ENCODE peak calls at places on chromosome 15, in ten cellular contexts. One of them, this sample, is unnamed.

GRCh38 chr15:90394074-90394473 is 6.0 kb downstream of the IQGAP1 start:
- DNase-seq in lower lobe of right lung: no peak
- DNase-seq in GM12865: no peak
- DNase-seq in astrocyte of the spinal cord: no peak
- DNase-seq in GM23338: no peak
- DNase-seq in tibial artery: no peak
- DNase-seq in MCF 10A: no peak
- DNase-seq in endothelial cell: no peak
- DNase-seq in B cell: no peak
- DNase-seq in BJ: no peak
- DNase-seq in this sample: no peak

GRCh38 chr15:90987561-90988141 is 6.7 kb downstream of the PRC1 start:
- DNase-seq in lower lobe of right lung: no peak
- DNase-seq in B cell: no peak
- DNase-seq in astrocyte of the spinal cord: no peak
- DNase-seq in MCF 10A: no peak
- DNase-seq in endothelial cell: no peak
- DNase-seq in BJ: no peak
- DNase-seq in tibial artery: no peak
- DNase-seq in GM23338: no peak
- DNase-seq in GM12865: peak; percentile 50
- DNase-seq in this sample: no peak

GRCh38 chr15:91193059-91193715 is 93.1 kb downstream of the SV2B start:
- DNase-seq in B cell: no peak
- DNase-seq in BJ: no peak
- DNase-seq in MCF 10A: no peak
- DNase-seq in GM23338: no peak
- DNase-seq in lower lobe of right lung: no peak
- DNase-seq in tibial artery: no peak
- DNase-seq in endothelial cell: no peak
- DNase-seq in GM12865: no peak
- DNase-seq in astrocyte of the spinal cord: no peak
- DNase-seq in this sample: no peak

GRCh38 chr15:53260647-53261046 is 470.5 kb upstream of the ONECUT1 start:
- DNase-seq in tibial artery: no peak
- DNase-seq in GM12865: no peak
- DNase-seq in B cell: no peak
- DNase-seq in BJ: no peak
- DNase-seq in lower lobe of right lung: no peak
- DNase-seq in astrocyte of the spinal cord: no peak
- DNase-seq in GM23338: no peak
- DNase-seq in MCF 10A: no peak
- DNase-seq in endothelial cell: no peak
- DNase-seq in this sample: no peak

GRCh38 chr15:56292546-56293316 is 49.1 kb upstream of the RFX7 start:
- DNase-seq in MCF 10A: no peak
- DNase-seq in astrocyte of the spinal cord: no peak
- DNase-seq in GM12865: no peak
- DNase-seq in GM23338: peak; percentile 17
- DNase-seq in lower lobe of right lung: no peak
- DNase-seq in BJ: no peak
- DNase-seq in B cell: no peak
- DNase-seq in tibial artery: no peak
- DNase-seq in endothelial cell: no peak
- DNase-seq in this sample: no peak

GRCh38 chr15:67120009-67120838 is 54.8 kb downstream of the SMAD3 start:
- DNase-seq in BJ: no peak
- DNase-seq in tibial artery: no peak
- DNase-seq in B cell: no peak
- DNase-seq in astrocyte of the spinal cord: no peak
- DNase-seq in lower lobe of right lung: no peak
- DNase-seq in GM23338: no peak
- DNase-seq in MCF 10A: no peak
- DNase-seq in GM12865: no peak
- DNase-seq in endothelial cell: no peak
- DNase-seq in this sample: no peak

GRCh38 chr15:36252117-36252711 is 327.2 kb upstream of the CDIN1 start:
- DNase-seq in astrocyte of the spinal cord: no peak
- DNase-seq in GM12865: no peak
- DNase-seq in tibial artery: no peak
- DNase-seq in MCF 10A: no peak
- DNase-seq in B cell: no peak
- DNase-seq in endothelial cell: no peak
- DNase-seq in GM23338: no peak
- DNase-seq in BJ: no peak
- DNase-seq in lower lobe of right lung: no peak
- DNase-seq in this sample: no peak

GRCh38 chr15:42411884-42412283 is 52.6 kb downstream of the CAPN3 start:
- DNase-seq in tibial artery: no peak
- DNase-seq in astrocyte of the spinal cord: no peak
- DNase-seq in lower lobe of right lung: no peak
- DNase-seq in GM12865: no peak
- DNase-seq in B cell: no peak
- DNase-seq in endothelial cell: no peak
- DNase-seq in MCF 10A: no peak
- DNase-seq in BJ: no peak
- DNase-seq in GM23338: no peak
- DNase-seq in this sample: no peak

GRCh38 chr15:38613085-38613484 is 48.5 kb upstream of the RASGRP1 start:
- DNase-seq in lower lobe of right lung: no peak
- DNase-seq in MCF 10A: no peak
- DNase-seq in tibial artery: no peak
- DNase-seq in astrocyte of the spinal cord: no peak
- DNase-seq in endothelial cell: no peak
- DNase-seq in GM23338: no peak
- DNase-seq in BJ: no peak
- DNase-seq in B cell: no peak
- DNase-seq in GM12865: no peak
- DNase-seq in this sample: no peak

DNA sequence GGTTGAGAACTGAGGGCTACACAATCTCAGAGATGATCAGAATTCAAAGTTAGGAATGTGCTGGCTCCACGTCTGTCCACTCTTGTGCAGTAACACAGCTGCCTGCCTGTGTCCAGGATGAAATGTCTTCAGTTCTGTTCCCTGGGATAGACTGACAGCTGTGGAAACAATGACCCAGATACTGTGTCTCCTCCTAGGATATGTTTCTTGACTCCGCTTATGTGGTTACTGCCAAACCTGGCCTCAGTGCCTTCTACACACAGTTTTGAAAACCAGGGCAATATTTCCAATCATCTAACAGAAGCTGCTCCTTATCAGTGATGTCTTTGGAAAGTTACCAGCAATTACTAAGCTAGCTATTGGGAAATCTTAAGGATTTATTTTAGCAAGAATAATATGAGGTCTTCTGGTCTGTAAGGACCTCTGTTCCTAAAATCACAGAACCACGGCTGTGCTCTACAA is 67.6 kb downstream of the NOX5 start:
- DNase-seq in GM23338: no peak
- DNase-seq in lower lobe of right lung: no peak
- DNase-seq in B cell: no peak
- DNase-seq in endothelial cell: no peak
- DNase-seq in astrocyte of the spinal cord: peak; percentile 50
- DNase-seq in GM12865: no peak
- DNase-seq in tibial artery: peak; percentile 65
- DNase-seq in MCF 10A: no peak
- DNase-seq in BJ: no peak
- DNase-seq in this sample: no peak
- TF ChIP-seq CTCF in GM23338: no peak
- TF ChIP-seq CTCF in lower lobe of right lung: no peak
- TF ChIP-seq CTCF in B cell: no peak
- TF ChIP-seq CTCF in endothelial cell: no peak
- TF ChIP-seq CTCF in astrocyte of the spinal cord: no peak
- TF ChIP-seq CTCF in GM12865: no peak
- TF ChIP-seq CTCF in tibial artery: no peak
- TF ChIP-seq CTCF in MCF 10A: no peak
- TF ChIP-seq CTCF in BJ: no peak
- TF ChIP-seq CTCF in this sample: no peak

DNA sequence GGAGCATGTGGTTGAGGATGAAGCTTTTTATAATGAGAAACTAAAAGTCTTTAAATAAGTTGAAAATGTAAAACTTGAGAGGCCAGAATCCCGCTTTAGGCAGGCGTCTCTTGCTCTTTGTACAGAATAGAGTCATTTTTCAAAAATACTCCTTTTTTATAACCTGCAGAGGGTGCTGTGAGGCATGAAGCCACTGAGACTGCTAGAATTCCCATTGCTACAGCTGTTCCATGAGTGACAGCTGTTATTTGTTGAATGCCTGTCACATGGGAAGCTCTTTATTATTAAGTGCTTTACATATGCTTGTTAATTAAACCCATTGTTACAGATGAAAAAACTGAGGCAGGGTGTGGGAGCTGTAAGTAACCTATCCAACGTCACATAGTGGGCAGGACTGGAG is 18.5 kb downstream of the MINAR1 start:
- DNase-seq in GM23338: peak; percentile 27
- DNase-seq in lower lobe of right lung: no peak
- DNase-seq in endothelial cell: no peak
- DNase-seq in GM12865: no peak
- DNase-seq in astrocyte of the spinal cord: no peak
- DNase-seq in BJ: no peak
- DNase-seq in B cell: no peak
- DNase-seq in MCF 10A: peak; percentile 4
- DNase-seq in tibial artery: no peak
- DNase-seq in this sample: no peak
- TF ChIP-seq CTCF in GM23338: peak; percentile 45
- TF ChIP-seq CTCF in lower lobe of right lung: no peak
- TF ChIP-seq CTCF in endothelial cell: peak; percentile 21
- TF ChIP-seq CTCF in GM12865: no peak
- TF ChIP-seq CTCF in astrocyte of the spinal cord: peak; percentile 20
- TF ChIP-seq CTCF in BJ: peak; percentile 24
- TF ChIP-seq CTCF in B cell: no peak
- TF ChIP-seq CTCF in MCF 10A: no peak
- TF ChIP-seq CTCF in tibial artery: no peak
- TF ChIP-seq CTCF in this sample: no peak

GRCh38 chr15:64751464-64751863 is 23.9 kb downstream of the RBPMS2 start:
- DNase-seq in GM23338: peak; percentile 47
- DNase-seq in GM12865: no peak
- DNase-seq in astrocyte of the spinal cord: no peak
- DNase-seq in tibial artery: no peak
- DNase-seq in lower lobe of right lung: no peak
- DNase-seq in endothelial cell: no peak
- DNase-seq in B cell: no peak
- DNase-seq in BJ: no peak
- DNase-seq in MCF 10A: no peak
- DNase-seq in this sample: no peak
- TF ChIP-seq CTCF in GM23338: peak; percentile 16
- TF ChIP-seq CTCF in GM12865: no peak
- TF ChIP-seq CTCF in astrocyte of the spinal cord: no peak
- TF ChIP-seq CTCF in tibial artery: no peak
- TF ChIP-seq CTCF in lower lobe of right lung: no peak
- TF ChIP-seq CTCF in endothelial cell: no peak
- TF ChIP-seq CTCF in B cell: no peak
- TF ChIP-seq CTCF in BJ: no peak
- TF ChIP-seq CTCF in MCF 10A: no peak
- TF ChIP-seq CTCF in this sample: no peak

GRCh38 chr15:68278345-68279217 is 1.0 kb downstream of the FEM1B start:
- DNase-seq in lower lobe of right lung: no peak
- DNase-seq in GM23338: no peak
- DNase-seq in endothelial cell: no peak
- DNase-seq in MCF 10A: peak; percentile 28
- DNase-seq in GM12865: peak; percentile 23
- DNase-seq in BJ: no peak
- DNase-seq in B cell: no peak
- DNase-seq in tibial artery: no peak
- DNase-seq in astrocyte of the spinal cord: peak; percentile 49
- DNase-seq in this sample: no peak
- TF ChIP-seq CTCF in lower lobe of right lung: no peak
- TF ChIP-seq CTCF in GM23338: peak; percentile 33
- TF ChIP-seq CTCF in endothelial cell: no peak
- TF ChIP-seq CTCF in MCF 10A: peak; percentile 30
- TF ChIP-seq CTCF in GM12865: peak; percentile 51
- TF ChIP-seq CTCF in BJ: peak; percentile 52
- TF ChIP-seq CTCF in B cell: peak; percentile 68
- TF ChIP-seq CTCF in tibial artery: peak; percentile 38
- TF ChIP-seq CTCF in astrocyte of the spinal cord: peak; percentile 41
- TF ChIP-seq CTCF in this sample: peak; percentile 55

GRCh38 chr15:50116477-50116876 is 2.6 kb downstream of the ATP8B4 start:
- DNase-seq in tibial artery: no peak
- DNase-seq in astrocyte of the spinal cord: peak; percentile 9
- DNase-seq in endothelial cell: peak; percentile 36
- DNase-seq in GM23338: peak; percentile 92
- DNase-seq in GM12865: peak; percentile 41
- DNase-seq in B cell: no peak
- DNase-seq in BJ: no peak
- DNase-seq in MCF 10A: peak; percentile 57
- DNase-seq in lower lobe of right lung: no peak
- DNase-seq in this sample: peak; percentile 11
- TF ChIP-seq CTCF in tibial artery: no peak
- TF ChIP-seq CTCF in astrocyte of the spinal cord: peak; percentile 37
- TF ChIP-seq CTCF in endothelial cell: peak; percentile 16
- TF ChIP-seq CTCF in GM23338: peak; percentile 67
- TF ChIP-seq CTCF in GM12865: peak; percentile 49
- TF ChIP-seq CTCF in B cell: no peak
- TF ChIP-seq CTCF in BJ: peak; percentile 37
- TF ChIP-seq CTCF in MCF 10A: peak; percentile 16
- TF ChIP-seq CTCF in lower lobe of right lung: peak; percentile 25
- TF ChIP-seq CTCF in this sample: peak; percentile 8

GRCh38 chr15:31150732-31151212 is 49.2 kb upstream of the TRPM1 start:
- DNase-seq in MCF 10A: peak; percentile 86
- DNase-seq in BJ: no peak
- DNase-seq in GM23338: peak; percentile 60
- DNase-seq in lower lobe of right lung: no peak
- DNase-seq in tibial artery: no peak
- DNase-seq in B cell: no peak
- DNase-seq in endothelial cell: no peak
- DNase-seq in GM12865: no peak
- DNase-seq in astrocyte of the spinal cord: no peak
- DNase-seq in this sample: no peak
- TF ChIP-seq CTCF in MCF 10A: no peak
- TF ChIP-seq CTCF in BJ: no peak
- TF ChIP-seq CTCF in GM23338: no peak
- TF ChIP-seq CTCF in lower lobe of right lung: no peak
- TF ChIP-seq CTCF in tibial artery: no peak
- TF ChIP-seq CTCF in B cell: no peak
- TF ChIP-seq CTCF in endothelial cell: no peak
- TF ChIP-seq CTCF in GM12865: no peak
- TF ChIP-seq CTCF in astrocyte of the spinal cord: no peak
- TF ChIP-seq CTCF in this sample: no peak

GRCh38 chr15:57922780-57923179 is 142.7 kb downstream of the ALDH1A2 start:
- DNase-seq in lower lobe of right lung: peak; percentile 86
- DNase-seq in tibial artery: no peak
- DNase-seq in MCF 10A: peak; percentile 89
- DNase-seq in B cell: no peak
- DNase-seq in endothelial cell: peak; percentile 10
- DNase-seq in BJ: no peak
- DNase-seq in astrocyte of the spinal cord: no peak
- DNase-seq in GM23338: no peak
- DNase-seq in GM12865: no peak
- DNase-seq in this sample: no peak
- TF ChIP-seq CTCF in lower lobe of right lung: peak; percentile 8
- TF ChIP-seq CTCF in tibial artery: no peak
- TF ChIP-seq CTCF in MCF 10A: no peak
- TF ChIP-seq CTCF in B cell: no peak
- TF ChIP-seq CTCF in endothelial cell: no peak
- TF ChIP-seq CTCF in BJ: no peak
- TF ChIP-seq CTCF in astrocyte of the spinal cord: no peak
- TF ChIP-seq CTCF in GM23338: no peak
- TF ChIP-seq CTCF in GM12865: no peak
- TF ChIP-seq CTCF in this sample: no peak